ENCODE peak calls at places on chromosomes 4 and X, in six cellular contexts. One of them, this sample, is unnamed. For H3K9me3, the result is how much of the 10 kb centered on the place peaks cover.

GRCh38 chrX:49176421-49177326 is 5.0 kb downstream of the PLP2 start:
- DNase-seq in CD8-positive, alpha-beta T cell: no peak
- DNase-seq in lower lobe of right lung: peak
- DNase-seq in ovary: no peak
- DNase-seq in pancreas: no peak
- DNase-seq in breast epithelium: no peak
- DNase-seq in this sample: no peak

GRCh38 chr4:112370466-112370865 is 73.3 kb downstream of the ALPK1 start:
- DNase-seq in CD8-positive, alpha-beta T cell: no peak
- DNase-seq in lower lobe of right lung: no peak
- DNase-seq in ovary: no peak
- DNase-seq in pancreas: no peak
- DNase-seq in breast epithelium: no peak
- DNase-seq in this sample: no peak

GRCh38 chrX:10176121-10177003 is 19.6 kb downstream of the CLCN4 start:
- DNase-seq in CD8-positive, alpha-beta T cell: no peak
- DNase-seq in lower lobe of right lung: no peak
- DNase-seq in ovary: no peak
- DNase-seq in pancreas: no peak
- DNase-seq in breast epithelium: no peak
- DNase-seq in this sample: no peak

GRCh38 chrX:37453821-37454220 is 104.7 kb downstream of the PRRG1 start:
- DNase-seq in CD8-positive, alpha-beta T cell: no peak
- DNase-seq in lower lobe of right lung: no peak
- DNase-seq in ovary: no peak
- DNase-seq in pancreas: no peak
- DNase-seq in breast epithelium: no peak
- DNase-seq in this sample: no peak

GRCh38 chrX:18394477-18394876 is 30.9 kb upstream of the CDKL5 start:
- DNase-seq in CD8-positive, alpha-beta T cell: no peak
- DNase-seq in lower lobe of right lung: no peak
- DNase-seq in ovary: no peak
- DNase-seq in pancreas: no peak
- DNase-seq in breast epithelium: no peak
- DNase-seq in this sample: no peak

GRCh38 chr4:90318208-90318607 is 191.0 kb downstream of the CCSER1 start:
- DNase-seq in CD8-positive, alpha-beta T cell: no peak
- DNase-seq in lower lobe of right lung: no peak
- DNase-seq in ovary: no peak
- DNase-seq in pancreas: no peak
- DNase-seq in breast epithelium: no peak
- DNase-seq in this sample: no peak

GRCh38 chr4:58961283-58961682 is 1851.1 kb upstream of the IGFBP7 start:
- DNase-seq in CD8-positive, alpha-beta T cell: no peak
- DNase-seq in lower lobe of right lung: no peak
- DNase-seq in ovary: no peak
- DNase-seq in pancreas: no peak
- DNase-seq in breast epithelium: no peak
- DNase-seq in this sample: no peak

GRCh38 chr4:8614365-8615193 is 22.0 kb downstream of the CPZ start:
- DNase-seq in CD8-positive, alpha-beta T cell: no peak
- DNase-seq in lower lobe of right lung: no peak
- DNase-seq in ovary: peak
- DNase-seq in pancreas: no peak
- DNase-seq in breast epithelium: no peak
- DNase-seq in this sample: peak

GRCh38 chr4:1409079-1409805 is 3.0 kb upstream of the NKX1-1 start:
- DNase-seq in CD8-positive, alpha-beta T cell: no peak
- DNase-seq in lower lobe of right lung: peak
- DNase-seq in ovary: no peak
- DNase-seq in pancreas: peak
- DNase-seq in breast epithelium: peak
- DNase-seq in this sample: peak

GRCh38 chr4:147942729-147943128 is 210.8 kb downstream of the ARHGAP10 start:
- DNase-seq in CD8-positive, alpha-beta T cell: no peak
- DNase-seq in lower lobe of right lung: no peak
- DNase-seq in ovary: no peak
- DNase-seq in pancreas: no peak
- DNase-seq in breast epithelium: no peak
- DNase-seq in this sample: no peak

GRCh38 chrX:140091276-140091886 is 126.1 kb upstream of the CXorf66 start:
- DNase-seq in CD8-positive, alpha-beta T cell: no peak
- DNase-seq in lower lobe of right lung: peak
- DNase-seq in ovary: no peak
- DNase-seq in pancreas: peak
- DNase-seq in breast epithelium: no peak
- DNase-seq in this sample: peak

GRCh38 chr4:142721187-142721586 is 124.9 kb downstream of the INPP4B start:
- DNase-seq in CD8-positive, alpha-beta T cell: no peak
- DNase-seq in lower lobe of right lung: no peak
- DNase-seq in ovary: no peak
- DNase-seq in pancreas: no peak
- DNase-seq in breast epithelium: no peak
- DNase-seq in this sample: no peak

GRCh38 chr4:171813195-171813955 is at the start of gene GALNTL6:
- DNase-seq in CD8-positive, alpha-beta T cell: no peak
- DNase-seq in lower lobe of right lung: peak
- DNase-seq in ovary: no peak
- DNase-seq in pancreas: no peak
- DNase-seq in breast epithelium: no peak
- DNase-seq in this sample: peak

GRCh38 chr4:73832651-73833237 is 3.7 kb upstream of the CXCL6 start:
- DNase-seq in CD8-positive, alpha-beta T cell: no peak
- DNase-seq in lower lobe of right lung: no peak
- DNase-seq in ovary: no peak
- DNase-seq in pancreas: no peak
- DNase-seq in breast epithelium: no peak
- DNase-seq in this sample: no peak

GRCh38 chrX:49166914-49167739 is 4.6 kb downstream of the MAGIX start:
- DNase-seq in CD8-positive, alpha-beta T cell: peak
- DNase-seq in lower lobe of right lung: peak
- DNase-seq in ovary: peak
- DNase-seq in pancreas: no peak
- DNase-seq in breast epithelium: no peak
- DNase-seq in this sample: peak

GRCh38 chrX:350534-351321 is 32.1 kb upstream of the GTPBP6 start:
- DNase-seq in CD8-positive, alpha-beta T cell: no peak
- DNase-seq in lower lobe of right lung: peak
- DNase-seq in ovary: peak
- DNase-seq in pancreas: no peak
- DNase-seq in breast epithelium: no peak
- DNase-seq in this sample: peak

GRCh38 chr4:147201016-147201415 is 255.4 kb upstream of the TTC29 start:
- DNase-seq in CD8-positive, alpha-beta T cell: no peak
- DNase-seq in lower lobe of right lung: no peak
- DNase-seq in ovary: no peak
- DNase-seq in pancreas: no peak
- DNase-seq in breast epithelium: no peak
- DNase-seq in this sample: no peak

GRCh38 chrX:148288451-148288850 is 212.0 kb upstream of the AFF2 start:
- DNase-seq in CD8-positive, alpha-beta T cell: no peak
- DNase-seq in lower lobe of right lung: no peak
- DNase-seq in ovary: no peak
- DNase-seq in pancreas: no peak
- DNase-seq in breast epithelium: no peak
- DNase-seq in this sample: no peak

GRCh38 chr4:139762715-139763114 is 97.1 kb downstream of the MGST2 start:
- DNase-seq in CD8-positive, alpha-beta T cell: no peak
- DNase-seq in lower lobe of right lung: no peak
- DNase-seq in ovary: no peak
- DNase-seq in pancreas: no peak
- DNase-seq in breast epithelium: no peak
- DNase-seq in this sample: no peak

GRCh38 chrX:49001521-49002090 is 458 bp downstream of the GRIPAP1 start:
- DNase-seq in CD8-positive, alpha-beta T cell: peak
- DNase-seq in lower lobe of right lung: peak
- DNase-seq in ovary: peak
- DNase-seq in pancreas: peak
- DNase-seq in breast epithelium: no peak
- DNase-seq in this sample: no peak

GRCh38 chr4:147361726-147362125 is 119.2 kb upstream of the EDNRA start:
- DNase-seq in CD8-positive, alpha-beta T cell: no peak
- DNase-seq in lower lobe of right lung: no peak
- DNase-seq in ovary: peak
- DNase-seq in pancreas: peak
- DNase-seq in breast epithelium: no peak
- DNase-seq in this sample: no peak

GRCh38 chr4:53601251-53601764 is 10.0 kb upstream of the LNX1 start:
- DNase-seq in CD8-positive, alpha-beta T cell: no peak
- DNase-seq in lower lobe of right lung: no peak
- DNase-seq in ovary: peak
- DNase-seq in pancreas: peak
- DNase-seq in breast epithelium: peak
- DNase-seq in this sample: peak

GRCh38 chr4:156705291-156705690 is 266.3 kb downstream of the PDGFC start:
- DNase-seq in CD8-positive, alpha-beta T cell: no peak
- DNase-seq in lower lobe of right lung: no peak
- DNase-seq in ovary: no peak
- DNase-seq in pancreas: no peak
- DNase-seq in breast epithelium: no peak
- DNase-seq in this sample: no peak

DNA sequence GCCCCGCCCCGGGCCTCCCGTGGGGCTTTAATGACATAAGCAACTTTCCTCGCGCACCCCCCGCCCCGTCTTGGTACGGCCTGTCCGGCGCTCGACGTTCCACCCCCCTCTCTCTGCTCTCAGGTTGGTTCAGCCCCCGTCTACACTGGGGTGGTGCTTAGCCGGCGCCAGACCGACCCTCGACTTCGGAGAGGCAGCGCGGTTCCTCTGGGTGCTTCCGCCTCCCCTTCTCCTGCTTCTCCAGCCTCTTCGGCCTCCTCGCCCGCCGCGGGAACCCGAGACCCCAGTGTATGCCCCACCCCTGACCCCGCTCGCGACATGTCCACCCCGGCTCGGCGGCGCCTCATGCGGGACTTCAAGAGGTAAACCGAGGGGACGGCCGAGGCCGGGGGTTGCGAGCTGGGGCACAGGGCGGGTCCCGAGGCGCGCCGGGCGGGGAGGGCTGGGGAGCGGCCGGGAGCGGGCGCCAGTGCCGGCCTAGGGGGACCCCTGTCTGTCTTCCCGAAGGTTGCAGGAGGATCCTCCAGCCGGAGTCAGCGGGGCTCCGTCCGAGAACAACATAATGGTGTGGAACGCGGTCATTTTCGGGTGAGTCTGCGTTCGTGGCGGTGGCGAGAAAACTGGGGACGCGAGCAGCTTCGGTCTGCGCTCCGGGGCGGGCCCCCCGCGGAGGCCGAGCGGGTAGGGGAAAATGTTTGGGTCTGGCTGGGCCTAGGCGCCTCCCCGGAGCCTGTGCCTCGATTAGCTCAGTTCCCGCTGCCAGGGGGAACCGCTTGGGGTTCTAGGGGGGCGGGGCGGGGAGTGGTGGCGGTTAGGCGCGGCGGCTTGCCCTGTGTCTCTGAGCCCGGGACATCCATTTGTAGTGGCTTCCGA is at the start of gene UBE2A:
- DNase-seq in CD8-positive, alpha-beta T cell: peak
- DNase-seq in lower lobe of right lung: peak
- DNase-seq in ovary: peak
- DNase-seq in pancreas: peak
- DNase-seq in breast epithelium: peak
- DNase-seq in this sample: peak
- TF ChIP-seq CTCF in CD8-positive, alpha-beta T cell: no peak
- TF ChIP-seq CTCF in lower lobe of right lung: peak
- TF ChIP-seq CTCF in ovary: peak
- TF ChIP-seq CTCF in pancreas: no peak
- TF ChIP-seq CTCF in breast epithelium: peak
- TF ChIP-seq CTCF in this sample: no peak

DNA sequence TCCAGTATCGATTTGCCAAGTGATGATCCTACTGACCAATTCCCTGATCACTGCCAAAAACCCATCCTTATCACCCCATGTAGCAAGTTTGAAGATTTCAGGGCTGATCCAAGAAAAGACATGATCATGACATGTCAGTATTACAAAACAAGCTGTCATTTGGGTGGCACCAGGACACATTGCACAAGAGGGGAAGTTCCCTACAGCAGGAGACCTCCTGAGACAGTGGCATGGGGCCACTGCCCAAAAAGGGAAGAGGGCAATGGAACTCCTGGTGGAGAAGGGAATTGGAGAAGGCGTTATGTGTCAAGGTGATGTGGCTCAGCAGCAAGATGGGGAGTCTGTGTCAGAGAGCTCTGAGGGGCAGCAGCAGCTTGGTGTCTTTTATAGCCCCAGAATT is 43.4 kb downstream of the ZNF182 start:
- DNase-seq in CD8-positive, alpha-beta T cell: no peak
- DNase-seq in lower lobe of right lung: no peak
- DNase-seq in ovary: no peak
- DNase-seq in pancreas: no peak
- DNase-seq in breast epithelium: no peak
- DNase-seq in this sample: no peak
- H3K9me3 ChIP-seq in CD8-positive, alpha-beta T cell: under half
- H3K9me3 ChIP-seq in lower lobe of right lung: under half
- H3K9me3 ChIP-seq in ovary: under half
- H3K9me3 ChIP-seq in pancreas: under half
- H3K9me3 ChIP-seq in breast epithelium: under half
- H3K9me3 ChIP-seq in this sample: under half

GRCh38 chr4:78150465-78150864 is 93.3 kb downstream of the FRAS1 start:
- DNase-seq in CD8-positive, alpha-beta T cell: no peak
- DNase-seq in lower lobe of right lung: no peak
- DNase-seq in ovary: no peak
- DNase-seq in pancreas: no peak
- DNase-seq in breast epithelium: no peak
- DNase-seq in this sample: no peak
- H3K27ac ChIP-seq in CD8-positive, alpha-beta T cell: no peak
- H3K27ac ChIP-seq in lower lobe of right lung: no peak
- H3K27ac ChIP-seq in ovary: no peak
- H3K27ac ChIP-seq in pancreas: peak
- H3K27ac ChIP-seq in breast epithelium: no peak
- H3K27ac ChIP-seq in this sample: no peak

DNA sequence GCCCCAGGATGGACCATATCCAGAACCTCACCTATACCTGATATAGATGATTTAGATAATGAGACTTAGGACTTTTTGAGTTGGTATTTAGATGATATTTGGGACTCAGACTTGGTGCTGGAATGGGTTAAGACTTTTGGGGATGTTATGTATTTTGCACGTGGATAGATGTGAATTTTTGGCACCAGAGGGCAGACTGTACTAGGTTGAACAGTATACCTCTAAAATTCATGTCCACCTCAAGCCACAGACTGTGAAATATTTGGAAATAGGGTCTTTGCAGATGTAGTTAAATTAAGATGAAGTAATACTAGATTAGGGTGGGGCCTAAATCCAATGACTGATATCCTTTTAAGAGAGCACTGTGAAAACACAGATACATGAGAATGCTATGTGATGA is 15.6 kb downstream of the RBM41 start:
- DNase-seq in CD8-positive, alpha-beta T cell: no peak
- DNase-seq in lower lobe of right lung: no peak
- DNase-seq in ovary: no peak
- DNase-seq in pancreas: no peak
- DNase-seq in breast epithelium: no peak
- DNase-seq in this sample: no peak
- TF ChIP-seq CTCF in CD8-positive, alpha-beta T cell: no peak
- TF ChIP-seq CTCF in lower lobe of right lung: no peak
- TF ChIP-seq CTCF in ovary: no peak
- TF ChIP-seq CTCF in pancreas: no peak
- TF ChIP-seq CTCF in breast epithelium: no peak
- TF ChIP-seq CTCF in this sample: no peak

This sample was measured in kidney.